ENCODE peak calls at places on chromosomes 1 and 21, in five cellular contexts. One of them, this sample, is unnamed. For H3K4me1 and H3K27me3, the result is how much of the 10 kb centered on the place peaks cover.

GRCh38 chr1:170634819-170635410 is 29.0 kb upstream of the PRRX1 start:
- DNase-seq in PC-3: no peak
- DNase-seq in cardiac muscle cell: no peak
- DNase-seq in ovary: no peak
- DNase-seq in lung: no peak
- DNase-seq in this sample: no peak

GRCh38 chr1:183689770-183690204 is 36.7 kb upstream of the APOBEC4 start:
- DNase-seq in ovary: no peak
- DNase-seq in lung: no peak
- DNase-seq in cardiac muscle cell: no peak
- DNase-seq in PC-3: no peak
- DNase-seq in this sample: no peak

GRCh38 chr1:180033387-180033786 is 78.8 kb downstream of the CEP350 start:
- DNase-seq in lung: no peak
- DNase-seq in cardiac muscle cell: no peak
- DNase-seq in ovary: no peak
- DNase-seq in PC-3: peak
- DNase-seq in this sample: no peak

GRCh38 chr1:225581193-225581592 is 71.7 kb downstream of the ENAH start:
- DNase-seq in ovary: no peak
- DNase-seq in cardiac muscle cell: no peak
- DNase-seq in PC-3: no peak
- DNase-seq in lung: no peak
- DNase-seq in this sample: no peak

GRCh38 chr1:13748610-13749505 is 48.9 kb downstream of the PRDM2 start:
- DNase-seq in lung: peak
- DNase-seq in ovary: peak
- DNase-seq in PC-3: peak
- DNase-seq in cardiac muscle cell: peak
- DNase-seq in this sample: peak

GRCh38 chr1:93475691-93476090 is 27.8 kb downstream of the FNBP1L start:
- DNase-seq in ovary: no peak
- DNase-seq in cardiac muscle cell: peak
- DNase-seq in PC-3: no peak
- DNase-seq in lung: no peak
- DNase-seq in this sample: no peak

GRCh38 chr1:70034403-70034802 is 171.0 kb downstream of the LRRC40 start:
- DNase-seq in PC-3: peak
- DNase-seq in ovary: no peak
- DNase-seq in cardiac muscle cell: peak
- DNase-seq in lung: no peak
- DNase-seq in this sample: no peak

GRCh38 chr1:236944556-236944955 is 59.7 kb downstream of the MT1HL1 start:
- DNase-seq in PC-3: no peak
- DNase-seq in lung: no peak
- DNase-seq in cardiac muscle cell: no peak
- DNase-seq in ovary: no peak
- DNase-seq in this sample: no peak

GRCh38 chr1:115874497-115874896 is 33.6 kb upstream of the NHLH2 start:
- DNase-seq in PC-3: no peak
- DNase-seq in lung: no peak
- DNase-seq in cardiac muscle cell: no peak
- DNase-seq in ovary: no peak
- DNase-seq in this sample: no peak

GRCh38 chr1:12480748-12481362 is 137.2 kb downstream of the DHRS3 start:
- DNase-seq in PC-3: peak
- DNase-seq in lung: no peak
- DNase-seq in ovary: no peak
- DNase-seq in cardiac muscle cell: peak
- DNase-seq in this sample: peak

GRCh38 chr1:19209990-19210771 is at the start of gene UBR4:
- DNase-seq in ovary: peak
- DNase-seq in cardiac muscle cell: peak
- DNase-seq in PC-3: peak
- DNase-seq in lung: peak
- DNase-seq in this sample: peak

GRCh38 chr1:18931731-18932130 is 24.7 kb downstream of the IFFO2 start:
- DNase-seq in PC-3: no peak
- DNase-seq in lung: no peak
- DNase-seq in ovary: no peak
- DNase-seq in cardiac muscle cell: no peak
- DNase-seq in this sample: no peak

GRCh38 chr1:23470282-23471070 is 13.5 kb downstream of the ASAP3 start:
- DNase-seq in cardiac muscle cell: peak
- DNase-seq in PC-3: no peak
- DNase-seq in lung: peak
- DNase-seq in ovary: peak
- DNase-seq in this sample: peak

GRCh38 chr1:41361495-41362356 is 492 bp downstream of the FOXO6 start:
- DNase-seq in PC-3: no peak
- DNase-seq in ovary: peak
- DNase-seq in cardiac muscle cell: no peak
- DNase-seq in lung: no peak
- DNase-seq in this sample: peak

GRCh38 chr1:22689505-22689904 is 21.1 kb upstream of the EPHB2 start:
- DNase-seq in PC-3: peak
- DNase-seq in lung: no peak
- DNase-seq in cardiac muscle cell: peak
- DNase-seq in ovary: no peak
- DNase-seq in this sample: no peak

GRCh38 chr1:37478451-37478871 is 4.1 kb downstream of the ZC3H12A start:
- DNase-seq in PC-3: peak
- DNase-seq in lung: no peak
- DNase-seq in cardiac muscle cell: peak
- DNase-seq in ovary: no peak
- DNase-seq in this sample: no peak
- H3K4me1 ChIP-seq in PC-3: half or more
- H3K4me1 ChIP-seq in lung: under half
- H3K4me1 ChIP-seq in cardiac muscle cell: under half
- H3K4me1 ChIP-seq in ovary: under half
- H3K4me1 ChIP-seq in this sample: half or more

GRCh38 chr1:156880473-156880872 is 13.0 kb upstream of the PEAR1 start:
- DNase-seq in lung: no peak
- DNase-seq in ovary: no peak
- DNase-seq in cardiac muscle cell: no peak
- DNase-seq in PC-3: no peak
- DNase-seq in this sample: no peak
- H3K27me3 ChIP-seq in lung: under half
- H3K27me3 ChIP-seq in ovary: under half
- H3K27me3 ChIP-seq in cardiac muscle cell: under half
- H3K27me3 ChIP-seq in PC-3: under half
- H3K27me3 ChIP-seq in this sample: under half

GRCh38 chr1:48676376-48676775 is 100.3 kb downstream of the BEND5 start:
- DNase-seq in PC-3: peak
- DNase-seq in cardiac muscle cell: no peak
- DNase-seq in lung: no peak
- DNase-seq in ovary: no peak
- DNase-seq in this sample: no peak

GRCh38 chr1:48673725-48674124 is 103.0 kb downstream of the BEND5 start:
- DNase-seq in ovary: no peak
- DNase-seq in lung: no peak
- DNase-seq in PC-3: peak
- DNase-seq in cardiac muscle cell: no peak
- DNase-seq in this sample: no peak

GRCh38 chr1:48675251-48675650 is 101.4 kb downstream of the BEND5 start:
- DNase-seq in PC-3: no peak
- DNase-seq in ovary: no peak
- DNase-seq in cardiac muscle cell: no peak
- DNase-seq in lung: no peak
- DNase-seq in this sample: no peak

GRCh38 chr1:48676822-48677221 is 99.9 kb downstream of the BEND5 start:
- DNase-seq in lung: no peak
- DNase-seq in cardiac muscle cell: no peak
- DNase-seq in ovary: no peak
- DNase-seq in PC-3: no peak
- DNase-seq in this sample: no peak

GRCh38 chr1:48674641-48675040 is 102.0 kb downstream of the BEND5 start:
- DNase-seq in ovary: no peak
- DNase-seq in cardiac muscle cell: peak
- DNase-seq in lung: no peak
- DNase-seq in PC-3: peak
- DNase-seq in this sample: no peak
- H3K4me1 ChIP-seq in ovary: under half
- H3K4me1 ChIP-seq in cardiac muscle cell: under half
- H3K4me1 ChIP-seq in lung: under half
- H3K4me1 ChIP-seq in PC-3: under half
- H3K4me1 ChIP-seq in this sample: under half

DNA sequence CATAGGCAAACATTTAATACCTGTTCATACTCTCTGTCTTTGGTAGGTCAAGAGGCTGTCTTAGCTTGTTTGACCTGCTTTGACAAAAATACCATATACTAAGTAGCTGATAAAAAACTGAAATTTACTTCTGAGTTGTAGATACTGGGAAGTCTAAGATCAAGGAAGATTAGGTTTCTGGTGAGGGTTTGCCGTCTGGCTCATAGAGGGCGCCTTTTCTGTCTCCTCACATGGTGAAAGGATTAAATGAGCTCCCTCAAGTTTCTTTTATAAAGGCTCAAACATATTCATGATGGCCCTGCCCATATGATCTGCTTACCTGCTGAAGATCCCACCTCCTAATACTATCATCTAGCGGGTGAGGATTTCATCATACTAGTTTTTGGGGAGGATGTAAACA is 1076.1 kb upstream of the NCAM2 start:
- DNase-seq in PC-3: no peak
- DNase-seq in cardiac muscle cell: no peak
- DNase-seq in ovary: no peak
- DNase-seq in lung: no peak
- DNase-seq in this sample: no peak
- H3K27me3 ChIP-seq in PC-3: under half
- H3K27me3 ChIP-seq in cardiac muscle cell: under half
- H3K27me3 ChIP-seq in ovary: under half
- H3K27me3 ChIP-seq in lung: under half
- H3K27me3 ChIP-seq in this sample: under half

GRCh38 chr21:20276954-20277353 is 721.3 kb upstream of the NCAM2 start:
- DNase-seq in cardiac muscle cell: no peak
- DNase-seq in PC-3: no peak
- DNase-seq in ovary: no peak
- DNase-seq in lung: no peak
- DNase-seq in this sample: no peak

GRCh38 chr21:20270365-20271055 is 727.7 kb upstream of the NCAM2 start:
- DNase-seq in cardiac muscle cell: no peak
- DNase-seq in lung: no peak
- DNase-seq in PC-3: no peak
- DNase-seq in ovary: no peak
- DNase-seq in this sample: no peak

GRCh38 chr21:20272791-20273362 is 725.3 kb upstream of the NCAM2 start:
- DNase-seq in lung: no peak
- DNase-seq in PC-3: no peak
- DNase-seq in ovary: no peak
- DNase-seq in cardiac muscle cell: no peak
- DNase-seq in this sample: no peak

GRCh38 chr21:20276377-20276776 is 721.8 kb upstream of the NCAM2 start:
- DNase-seq in cardiac muscle cell: no peak
- DNase-seq in ovary: no peak
- DNase-seq in lung: no peak
- DNase-seq in PC-3: no peak
- DNase-seq in this sample: no peak
- H3K4me1 ChIP-seq in cardiac muscle cell: under half
- H3K4me1 ChIP-seq in ovary: under half
- H3K4me1 ChIP-seq in lung: under half
- H3K4me1 ChIP-seq in PC-3: under half
- H3K4me1 ChIP-seq in this sample: under half

GRCh38 chr1:20479840-20480239 is 6.2 kb downstream of the CAMK2N1 start:
- DNase-seq in cardiac muscle cell: no peak
- DNase-seq in lung: no peak
- DNase-seq in PC-3: no peak
- DNase-seq in ovary: no peak
- DNase-seq in this sample: no peak
- H3K27me3 ChIP-seq in cardiac muscle cell: half or more
- H3K27me3 ChIP-seq in lung: under half
- H3K27me3 ChIP-seq in PC-3: under half
- H3K27me3 ChIP-seq in ovary: under half
- H3K27me3 ChIP-seq in this sample: under half